ENCODE peak calls at places on chromosome 18, in five cellular contexts. One of them, this sample, is unnamed.

GRCh38 chr18:6976935-6977334 is 140.7 kb downstream of the LAMA1 start:
- DNase-seq in H9: no peak
- DNase-seq in effector memory CD4-positive, alpha-beta T cell: no peak
- DNase-seq in RWPE1: no peak
- DNase-seq in RWPE2: no peak
- DNase-seq in this sample: no peak

GRCh38 chr18:67232991-67233390 is 283.5 kb downstream of the DSEL start:
- DNase-seq in H9: no peak
- DNase-seq in effector memory CD4-positive, alpha-beta T cell: no peak
- DNase-seq in RWPE1: no peak
- DNase-seq in RWPE2: no peak
- DNase-seq in this sample: no peak

GRCh38 chr18:61893971-61894750 is 1.4 kb upstream of the RNF152 start:
- DNase-seq in H9: peak
- DNase-seq in effector memory CD4-positive, alpha-beta T cell: peak
- DNase-seq in RWPE1: peak
- DNase-seq in RWPE2: peak
- DNase-seq in this sample: peak

GRCh38 chr18:1094408-1094807 is 189.7 kb downstream of the ADCYAP1 start:
- DNase-seq in H9: no peak
- DNase-seq in effector memory CD4-positive, alpha-beta T cell: no peak
- DNase-seq in RWPE1: peak
- DNase-seq in RWPE2: no peak
- DNase-seq in this sample: no peak

GRCh38 chr18:23228102-23229051 is 93.1 kb downstream of the CABLES1 start:
- DNase-seq in H9: no peak
- DNase-seq in effector memory CD4-positive, alpha-beta T cell: no peak
- DNase-seq in RWPE1: no peak
- DNase-seq in RWPE2: no peak
- DNase-seq in this sample: no peak

GRCh38 chr18:3152294-3152693 is 67.5 kb downstream of the MYOM1 start:
- DNase-seq in H9: no peak
- DNase-seq in effector memory CD4-positive, alpha-beta T cell: no peak
- DNase-seq in RWPE1: no peak
- DNase-seq in RWPE2: no peak
- DNase-seq in this sample: no peak

GRCh38 chr18:75204262-75204977 is 4.5 kb downstream of the PTGR3 start:
- DNase-seq in H9: peak
- DNase-seq in effector memory CD4-positive, alpha-beta T cell: no peak
- DNase-seq in RWPE1: no peak
- DNase-seq in RWPE2: no peak
- DNase-seq in this sample: no peak

GRCh38 chr18:69495841-69496533 is 95.3 kb downstream of the DOK6 start:
- DNase-seq in H9: no peak
- DNase-seq in effector memory CD4-positive, alpha-beta T cell: no peak
- DNase-seq in RWPE1: no peak
- DNase-seq in RWPE2: no peak
- DNase-seq in this sample: no peak

GRCh38 chr18:21362921-21363320 is 120.9 kb downstream of the GREB1L start:
- DNase-seq in H9: no peak
- DNase-seq in effector memory CD4-positive, alpha-beta T cell: no peak
- DNase-seq in RWPE1: no peak
- DNase-seq in RWPE2: no peak
- DNase-seq in this sample: no peak

GRCh38 chr18:6059551-6059950 is 164.2 kb upstream of the TMEM200C start:
- DNase-seq in H9: no peak
- DNase-seq in effector memory CD4-positive, alpha-beta T cell: no peak
- DNase-seq in RWPE1: no peak
- DNase-seq in RWPE2: no peak
- DNase-seq in this sample: no peak

GRCh38 chr18:62282188-62282629 is 42.9 kb upstream of the TNFRSF11A start:
- DNase-seq in H9: no peak
- DNase-seq in effector memory CD4-positive, alpha-beta T cell: no peak
- DNase-seq in RWPE1: peak
- DNase-seq in RWPE2: no peak
- DNase-seq in this sample: no peak

GRCh38 chr18:22466608-22467390 is 49.1 kb upstream of the CTAGE1 start:
- DNase-seq in H9: no peak
- DNase-seq in effector memory CD4-positive, alpha-beta T cell: no peak
- DNase-seq in RWPE1: peak
- DNase-seq in RWPE2: peak
- DNase-seq in this sample: no peak

GRCh38 chr18:36294031-36294430 is 3.5 kb upstream of the FHOD3 start:
- DNase-seq in H9: no peak
- DNase-seq in effector memory CD4-positive, alpha-beta T cell: no peak
- DNase-seq in RWPE1: no peak
- DNase-seq in RWPE2: no peak
- DNase-seq in this sample: no peak

GRCh38 chr18:77140439-77141109 is 8.0 kb upstream of the MBP start:
- DNase-seq in H9: no peak
- DNase-seq in effector memory CD4-positive, alpha-beta T cell: peak
- DNase-seq in RWPE1: no peak
- DNase-seq in RWPE2: no peak
- DNase-seq in this sample: no peak

GRCh38 chr18:25244170-25244569 is 107.8 kb downstream of the ZNF521 start:
- DNase-seq in H9: no peak
- DNase-seq in effector memory CD4-positive, alpha-beta T cell: no peak
- DNase-seq in RWPE1: no peak
- DNase-seq in RWPE2: no peak
- DNase-seq in this sample: no peak
- H3K27ac ChIP-seq in H9: no peak
- H3K27ac ChIP-seq in effector memory CD4-positive, alpha-beta T cell: no peak
- H3K27ac ChIP-seq in RWPE1: no peak
- H3K27ac ChIP-seq in RWPE2: no peak
- H3K27ac ChIP-seq in this sample: no peak

DNA sequence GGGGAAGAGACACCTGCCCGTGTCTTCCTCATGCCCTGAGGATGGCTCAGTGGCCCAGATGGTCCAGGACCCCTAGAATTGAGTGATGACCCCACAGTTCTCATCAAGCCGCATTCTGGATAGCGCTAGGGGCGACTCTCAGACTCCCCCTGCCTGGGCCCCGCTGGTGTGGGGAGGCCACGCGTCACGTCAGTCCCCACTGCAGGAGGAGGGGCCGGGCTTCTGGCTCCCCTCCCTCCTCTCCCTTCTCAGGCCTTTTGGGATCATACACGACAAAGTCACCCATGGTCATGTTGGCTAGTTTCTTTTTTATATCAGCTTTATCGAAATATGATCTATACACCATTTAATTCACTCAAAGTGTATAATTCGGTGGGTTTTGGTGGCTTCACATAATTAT is 61.5 kb downstream of the NFATC1 start:
- DNase-seq in H9: no peak
- DNase-seq in effector memory CD4-positive, alpha-beta T cell: no peak
- DNase-seq in RWPE1: no peak
- DNase-seq in RWPE2: no peak
- DNase-seq in this sample: no peak
- H3K27ac ChIP-seq in H9: no peak
- H3K27ac ChIP-seq in effector memory CD4-positive, alpha-beta T cell: no peak
- H3K27ac ChIP-seq in RWPE1: no peak
- H3K27ac ChIP-seq in RWPE2: no peak
- H3K27ac ChIP-seq in this sample: no peak

GRCh38 chr18:48408727-48409590 is at the start of gene ZBTB7C:
- DNase-seq in H9: no peak
- DNase-seq in effector memory CD4-positive, alpha-beta T cell: no peak
- DNase-seq in RWPE1: no peak
- DNase-seq in RWPE2: no peak
- DNase-seq in this sample: no peak
- H3K27ac ChIP-seq in H9: no peak
- H3K27ac ChIP-seq in effector memory CD4-positive, alpha-beta T cell: peak
- H3K27ac ChIP-seq in RWPE1: peak
- H3K27ac ChIP-seq in RWPE2: no peak
- H3K27ac ChIP-seq in this sample: peak

DNA sequence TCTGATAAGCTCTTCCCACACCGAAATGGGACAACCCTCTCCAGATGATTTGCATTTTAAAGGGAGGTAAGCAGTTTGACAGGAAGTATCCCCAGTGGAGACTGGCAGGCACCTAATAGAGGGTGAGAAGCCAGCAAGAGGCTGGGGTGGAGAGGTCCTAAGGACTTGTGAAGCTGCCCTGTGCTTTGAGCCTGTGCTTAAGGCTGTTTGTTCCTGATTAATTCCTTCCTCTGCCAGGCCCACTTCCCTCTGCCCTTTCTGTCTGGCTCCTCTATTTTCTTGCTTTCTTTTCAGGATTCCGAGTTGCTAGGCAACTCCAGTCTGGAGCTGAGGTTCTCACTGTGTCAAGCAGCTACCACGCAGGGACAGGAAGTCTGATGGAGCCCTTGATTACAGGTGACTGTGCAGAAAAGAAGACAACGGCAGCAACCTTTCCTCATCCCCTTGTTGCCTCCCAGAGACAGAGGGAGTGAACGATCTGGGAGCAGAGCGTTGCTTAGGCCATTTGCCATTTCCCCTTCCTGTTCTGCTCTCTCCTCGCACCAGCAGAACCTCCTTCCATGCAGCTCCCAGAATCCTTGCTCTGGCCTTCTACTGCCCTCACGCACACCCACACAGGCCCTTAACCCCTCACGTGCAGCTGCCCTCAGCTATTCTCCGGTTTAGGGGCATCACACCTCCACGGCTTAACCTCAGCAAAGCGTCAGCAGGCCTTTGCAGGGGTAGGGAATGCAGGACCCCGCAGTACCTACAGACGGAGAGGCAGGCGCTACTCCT is 103.6 kb upstream of the CELF4 start:
- DNase-seq in H9: peak
- DNase-seq in effector memory CD4-positive, alpha-beta T cell: no peak
- DNase-seq in RWPE1: no peak
- DNase-seq in RWPE2: no peak
- DNase-seq in this sample: no peak
- H3K27ac ChIP-seq in H9: no peak
- H3K27ac ChIP-seq in effector memory CD4-positive, alpha-beta T cell: no peak
- H3K27ac ChIP-seq in RWPE1: no peak
- H3K27ac ChIP-seq in RWPE2: no peak
- H3K27ac ChIP-seq in this sample: no peak

GRCh38 chr18:55228191-55228590 is 268.9 kb upstream of the CCDC68 start:
- DNase-seq in H9: no peak
- DNase-seq in effector memory CD4-positive, alpha-beta T cell: no peak
- DNase-seq in RWPE1: no peak
- DNase-seq in RWPE2: no peak
- DNase-seq in this sample: no peak

GRCh38 chr18:55229682-55230081 is 270.4 kb upstream of the CCDC68 start:
- DNase-seq in H9: no peak
- DNase-seq in effector memory CD4-positive, alpha-beta T cell: no peak
- DNase-seq in RWPE1: no peak
- DNase-seq in RWPE2: no peak
- DNase-seq in this sample: no peak

GRCh38 chr18:55224086-55224625 is 264.9 kb upstream of the CCDC68 start:
- DNase-seq in H9: no peak
- DNase-seq in effector memory CD4-positive, alpha-beta T cell: no peak
- DNase-seq in RWPE1: no peak
- DNase-seq in RWPE2: no peak
- DNase-seq in this sample: no peak

GRCh38 chr18:55232506-55232905 is 273.2 kb upstream of the CCDC68 start:
- DNase-seq in H9: no peak
- DNase-seq in effector memory CD4-positive, alpha-beta T cell: no peak
- DNase-seq in RWPE1: no peak
- DNase-seq in RWPE2: no peak
- DNase-seq in this sample: no peak

GRCh38 chr18:55228707-55229106 is 269.4 kb upstream of the CCDC68 start:
- DNase-seq in H9: no peak
- DNase-seq in effector memory CD4-positive, alpha-beta T cell: no peak
- DNase-seq in RWPE1: no peak
- DNase-seq in RWPE2: no peak
- DNase-seq in this sample: no peak
- H3K27ac ChIP-seq in H9: no peak
- H3K27ac ChIP-seq in effector memory CD4-positive, alpha-beta T cell: no peak
- H3K27ac ChIP-seq in RWPE1: no peak
- H3K27ac ChIP-seq in RWPE2: no peak
- H3K27ac ChIP-seq in this sample: peak